ENCODE peak calls at places on chromosomes 7 and 10, in ten cellular contexts. X is A172; E is stimulated activated CD4-positive, alpha-beta T cell treated with anti-CD3 and anti-CD28 coated beads, Interleukin-1b, Interleukin-23, amount 100 ng/mL, for 1 hour; L is GF-D8; F is psoas muscle; I is NCI-H748 treated with DMSO at 0.1 percent for 48 hours; T is kidney; N is posterior vena cava; R is dermis blood vessel endothelial cell; Z is natural killer cell treated with Interleukin-12 subunit alpha and Interleukin-12 subunit beta and Interleukin-15 and Interleukin-18, amount 100 ng/mL, for 72 hours. A is an unnamed sample.

GRCh38 chr7:18570890-18571478 is 75.4 kb downstream of the HDAC9 start:
- DNase-seq in X (peak), E (no peak), L (no peak), F (no peak), I (no peak), T (no peak), N (no peak), R (peak), Z (no peak), A (no peak)

GRCh38 chr7:23380556-23380955 is 81.4 kb downstream of the MALSU1 start:
- DNase-seq in X (peak), E (no peak), L (no peak), F (no peak), I (no peak), T (no peak), N (no peak), R (peak), Z (no peak), A (no peak)

GRCh38 chr7:44263342-44264082 is 61.9 kb downstream of the CAMK2B start:
- DNase-seq in X (no peak), E (no peak), L (no peak), F (no peak), I (no peak), T (no peak), N (no peak), R (no peak), Z (no peak), A (no peak)

GRCh38 chr7:11742496-11742895 is 89.5 kb downstream of the THSD7A start:
- DNase-seq in X (peak), E (no peak), L (no peak), F (no peak), I (peak), T (no peak), N (no peak), R (peak), Z (no peak), A (no peak)

GRCh38 chr10:114279886-114280644 is 41.0 kb downstream of the VWA2 start:
- DNase-seq in X (no peak), E (no peak), L (no peak), F (no peak), I (no peak), T (peak), N (peak), R (no peak), Z (no peak), A (no peak)

GRCh38 chr7:26156454-26157365 is 4.7 kb downstream of the NFE2L3 start:
- DNase-seq in X (peak), E (no peak), L (no peak), F (no peak), I (no peak), T (no peak), N (no peak), R (peak), Z (peak), A (peak)

GRCh38 chr10:89427629-89428028 is 13.3 kb downstream of the IFIT5 start:
- DNase-seq in X (peak), E (no peak), L (no peak), F (no peak), I (no peak), T (no peak), N (no peak), R (no peak), Z (no peak), A (no peak)

GRCh38 chr7:57201021-57201894 is 69.0 kb upstream of the ZNF479 start:
- DNase-seq in X (no peak), E (no peak), L (no peak), F (no peak), I (no peak), T (no peak), N (peak), R (no peak), Z (no peak), A (no peak)

GRCh38 chr7:98287486-98287959 is 6.0 kb downstream of the BRI3 start:
- DNase-seq in X (no peak), E (no peak), L (no peak), F (no peak), I (peak), T (peak), N (no peak), R (no peak), Z (no peak), A (no peak)

GRCh38 chr10:33666686-33667480 is 332.4 kb upstream of the NRP1 start:
- DNase-seq in X (no peak), E (no peak), L (no peak), F (no peak), I (no peak), T (no peak), N (no peak), R (no peak), Z (no peak), A (no peak)

GRCh38 chr7:142795339-142795863 is 24.6 kb downstream of the PRSS2 start:
- DNase-seq in X (peak), E (no peak), L (no peak), F (no peak), I (no peak), T (peak), N (no peak), R (no peak), Z (peak), A (peak)

GRCh38 chr10:21002097-21002878 is 105.2 kb upstream of the NEBL start:
- DNase-seq in X (peak), E (no peak), L (no peak), F (no peak), I (no peak), T (no peak), N (no peak), R (peak), Z (no peak), A (no peak)

GRCh38 chr10:114163062-114163861 is 10.7 kb downstream of the CCDC186 start:
- DNase-seq in X (peak), E (no peak), L (no peak), F (no peak), I (no peak), T (no peak), N (no peak), R (peak), Z (no peak), A (no peak)

A was measured in effector memory CD4-positive, alpha-beta T cell.